ENCODE peak calls at places on chromosomes 4 and X, in nine cellular contexts. Z is A549; V is spleen; Y is lower lobe of right lung; E is GM23338; J is HL-60; B is heart right ventricle; S is IMR-90; D is CD4-positive, alpha-beta T cell. H is an unnamed sample.

GRCh38 chr4:155889036-155889793 is 14.3 kb upstream of the TDO2 start:
- DNase-seq in Z (no peak), V (no peak), Y (no peak), E (no peak), J (peak), B (no peak), S (peak), D (no peak), H (peak)

GRCh38 chr4:3202836-3203820 is 45.8 kb upstream of the MSANTD1 start:
- DNase-seq in Z (no peak), V (no peak), Y (no peak), E (no peak), J (peak), B (no peak), S (no peak), D (no peak), H (no peak)

GRCh38 chr4:123452585-123452984 is 56.0 kb downstream of the SPRY1 start:
- DNase-seq in Z (no peak), V (no peak), Y (peak), E (no peak), J (peak), B (no peak), S (peak), D (no peak), H (peak)

GRCh38 chrX:71178908-71179307 is 34.3 kb downstream of the NLGN3 start:
- DNase-seq in Z (peak), V (no peak), Y (peak), E (peak), J (peak), B (no peak), S (peak), D (no peak), H (peak)

GRCh38 chr4:152485726-152486276 is 50.1 kb downstream of the FBXW7 start:
- DNase-seq in Z (peak), V (no peak), Y (no peak), E (no peak), J (no peak), B (no peak), S (peak), D (peak), H (no peak)

GRCh38 chr4:16969696-16970135 is 71.3 kb upstream of the LDB2 start:
- DNase-seq in Z (no peak), V (no peak), Y (no peak), E (no peak), J (no peak), B (no peak), S (peak), D (no peak), H (no peak)

GRCh38 chr4:96189761-96190160 is 349.9 kb downstream of the PDHA2 start:
- DNase-seq in Z (no peak), V (no peak), Y (no peak), E (no peak), J (no peak), B (no peak), S (no peak), D (no peak), H (no peak)

GRCh38 chr4:104896623-104897296 is 249.9 kb upstream of the TET2 start:
- DNase-seq in Z (no peak), V (no peak), Y (no peak), E (no peak), J (no peak), B (no peak), S (no peak), D (no peak), H (no peak)

GRCh38 chrX:71578253-71579135 is at the start of gene GCNA:
- DNase-seq in Z (no peak), V (no peak), Y (no peak), E (no peak), J (no peak), B (no peak), S (no peak), D (no peak), H (no peak)

GRCh38 chr4:84799318-84799717 is 167.2 kb downstream of the WDFY3 start:
- DNase-seq in Z (no peak), V (no peak), Y (no peak), E (no peak), J (no peak), B (no peak), S (peak), D (no peak), H (no peak)

GRCh38 chrX:79369871-79370270 is 2.7 kb upstream of the ITM2A start:
- DNase-seq in Z (no peak), V (no peak), Y (no peak), E (no peak), J (no peak), B (no peak), S (no peak), D (no peak), H (no peak)

GRCh38 chrX:109954333-109954732 is 48.6 kb upstream of the TMEM164 start:
- DNase-seq in Z (no peak), V (no peak), Y (no peak), E (no peak), J (no peak), B (no peak), S (no peak), D (no peak), H (peak)

GRCh38 chr4:152220201-152220666 is 315.7 kb downstream of the FBXW7 start:
- DNase-seq in Z (no peak), V (no peak), Y (no peak), E (no peak), J (no peak), B (no peak), S (no peak), D (no peak), H (peak)

GRCh38 chr4:37892641-37893040 is 1.8 kb downstream of the TBC1D1 start:
- DNase-seq in Z (no peak), V (peak), Y (peak), E (no peak), J (peak), B (no peak), S (no peak), D (no peak), H (no peak)

GRCh38 chr4:182881928-182882327 is 35.3 kb downstream of the DCTD start:
- DNase-seq in Z (no peak), V (peak), Y (no peak), E (no peak), J (no peak), B (peak), S (no peak), D (no peak), H (no peak)

GRCh38 chr4:133162941-133163340 is 13.8 kb downstream of the PCDH10 start:
- DNase-seq in Z (no peak), V (no peak), Y (no peak), E (peak), J (no peak), B (no peak), S (no peak), D (no peak), H (no peak)

GRCh38 chr4:186015212-186015817 is 53.6 kb upstream of the TLR3 start:
- DNase-seq in Z (no peak), V (no peak), Y (no peak), E (no peak), J (no peak), B (no peak), S (no peak), D (no peak), H (no peak)

GRCh38 chr4:152728343-152728742 is 48.5 kb upstream of the TMEM154 start:
- DNase-seq in Z (no peak), V (no peak), Y (no peak), E (no peak), J (peak), B (no peak), S (no peak), D (no peak), H (no peak)

DNA sequence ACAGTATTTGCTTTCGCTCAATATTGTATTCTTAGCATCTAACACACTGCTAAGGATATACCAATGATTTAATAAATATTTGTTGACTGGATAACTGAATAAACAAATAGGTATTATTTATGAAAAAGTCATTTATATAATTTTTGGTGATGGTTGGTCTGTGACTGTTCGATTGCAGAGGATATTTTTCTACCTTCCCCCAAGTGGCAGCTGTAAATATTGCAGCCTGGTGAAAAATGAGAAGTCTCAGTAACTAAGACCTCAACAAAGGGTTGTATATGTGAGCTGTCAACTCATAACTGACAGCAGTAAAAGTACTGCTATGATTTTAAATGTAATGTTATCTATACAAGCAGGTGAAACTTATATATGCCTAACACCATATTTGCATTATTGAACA is 36.0 kb downstream of the HTR2C start:
- DNase-seq in Z (no peak), V (no peak), Y (no peak), E (peak), J (no peak), B (no peak), S (no peak), D (no peak), H (no peak)
- TF ChIP-seq CTCF in Z (no peak), V (no peak), Y (no peak), E (peak), J (peak), B (peak), S (peak), D (no peak), H (peak)

GRCh38 chr4:26145212-26145611 is 175.6 kb upstream of the RBPJ start:
- DNase-seq in Z (no peak), V (no peak), Y (no peak), E (no peak), J (no peak), B (no peak), S (no peak), D (no peak), H (no peak)
- H3K27ac ChIP-seq in Z (no peak), V (no peak), Y (no peak), E (no peak), J (no peak), B (no peak), S (no peak), D (no peak), H (no peak)

GRCh38 chrX:8869812-8870211 is 68.6 kb upstream of the FAM9A start:
- DNase-seq in Z (no peak), V (no peak), Y (no peak), E (no peak), J (no peak), B (no peak), S (no peak), D (no peak), H (no peak)

GRCh38 chrX:8870411-8870810 is 69.2 kb upstream of the FAM9A start:
- DNase-seq in Z (no peak), V (no peak), Y (no peak), E (no peak), J (no peak), B (no peak), S (no peak), D (no peak), H (no peak)

GRCh38 chrX:8868070-8868795 is 67.0 kb upstream of the FAM9A start:
- DNase-seq in Z (peak), V (no peak), Y (no peak), E (no peak), J (no peak), B (no peak), S (peak), D (no peak), H (peak)

GRCh38 chrX:8867454-8867853 is 66.3 kb upstream of the FAM9A start:
- DNase-seq in Z (no peak), V (no peak), Y (no peak), E (no peak), J (no peak), B (no peak), S (peak), D (no peak), H (no peak)

GRCh38 chrX:8868906-8869305 is 67.7 kb upstream of the FAM9A start:
- DNase-seq in Z (no peak), V (no peak), Y (no peak), E (no peak), J (no peak), B (no peak), S (peak), D (no peak), H (no peak)
- TF ChIP-seq CTCF in Z (peak), V (no peak), Y (no peak), E (no peak), J (no peak), B (peak), S (peak), D (no peak), H (no peak)

GRCh38 chr4:177057191-177057590 is 252.5 kb upstream of the NEIL3 start:
- DNase-seq in Z (no peak), V (no peak), Y (no peak), E (no peak), J (no peak), B (no peak), S (no peak), D (no peak), H (no peak)

GRCh38 chr4:177047070-177047850 is 254.5 kb upstream of the VEGFC start:
- DNase-seq in Z (peak), V (no peak), Y (no peak), E (peak), J (peak), B (peak), S (peak), D (peak), H (peak)

GRCh38 chr4:177052211-177052725 is 257.4 kb upstream of the NEIL3 start:
- DNase-seq in Z (no peak), V (no peak), Y (no peak), E (no peak), J (no peak), B (no peak), S (no peak), D (no peak), H (no peak)

GRCh38 chr4:177047851-177048174 is 255.1 kb upstream of the VEGFC start:
- DNase-seq in Z (no peak), V (no peak), Y (no peak), E (no peak), J (no peak), B (no peak), S (peak), D (no peak), H (no peak)

GRCh38 chr4:177051473-177052060 is 258.1 kb upstream of the NEIL3 start:
- DNase-seq in Z (peak), V (no peak), Y (no peak), E (peak), J (peak), B (no peak), S (peak), D (no peak), H (no peak)
- H3K27ac ChIP-seq in Z (no peak), V (no peak), Y (no peak), E (no peak), J (no peak), B (no peak), S (no peak), D (no peak), H (no peak)

GRCh38 chr4:27176400-27176799 is 315.8 kb downstream of the STIM2 start:
- DNase-seq in Z (no peak), V (no peak), Y (no peak), E (peak), J (peak), B (no peak), S (peak), D (no peak), H (peak)
- TF ChIP-seq CTCF in Z (no peak), V (no peak), Y (peak), E (peak), J (no peak), B (peak), S (peak), D (no peak), H (no peak)

DNA sequence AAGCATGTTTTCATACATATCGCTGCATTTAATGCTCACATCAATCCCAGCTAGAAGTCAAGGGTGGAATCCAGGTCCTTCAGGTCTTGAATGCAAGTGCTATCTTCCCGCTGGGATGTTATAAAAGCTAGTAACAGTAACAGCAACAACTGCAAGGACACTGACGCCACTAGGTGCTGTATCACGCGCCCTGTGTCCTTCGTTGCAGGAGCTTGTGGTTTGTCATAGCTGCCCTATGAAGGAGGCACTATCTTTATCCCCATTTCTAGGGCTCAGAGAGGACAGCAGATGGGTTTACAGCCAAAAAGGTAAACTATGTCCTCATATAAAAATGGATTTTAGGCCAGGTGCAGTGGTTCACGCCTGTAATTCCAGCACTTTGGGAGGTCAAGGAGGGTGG is 202.9 kb downstream of the NSUN7 start:
- DNase-seq in Z (no peak), V (no peak), Y (no peak), E (no peak), J (no peak), B (no peak), S (no peak), D (no peak), H (no peak)
- H3K27ac ChIP-seq in Z (no peak), V (no peak), Y (no peak), E (no peak), J (no peak), B (no peak), S (no peak), D (no peak), H (no peak)

GRCh38 chr4:44931720-44932119 is 205.4 kb upstream of the GNPDA2 start:
- DNase-seq in Z (no peak), V (no peak), Y (no peak), E (no peak), J (no peak), B (no peak), S (no peak), D (no peak), H (no peak)

GRCh38 chr4:44928062-44928380 is 201.7 kb upstream of the GNPDA2 start:
- DNase-seq in Z (no peak), V (no peak), Y (no peak), E (no peak), J (no peak), B (no peak), S (no peak), D (no peak), H (no peak)

GRCh38 chr4:44928785-44929184 is 202.4 kb upstream of the GNPDA2 start:
- DNase-seq in Z (no peak), V (no peak), Y (no peak), E (no peak), J (no peak), B (no peak), S (no peak), D (no peak), H (no peak)

GRCh38 chr4:44927361-44928061 is 201.2 kb upstream of the GNPDA2 start:
- DNase-seq in Z (peak), V (no peak), Y (no peak), E (peak), J (no peak), B (no peak), S (peak), D (no peak), H (peak)
- TF ChIP-seq CTCF in Z (peak), V (no peak), Y (peak), E (peak), J (no peak), B (peak), S (peak), D (no peak), H (peak)

GRCh38 chr4:71011451-71011850 is 18.0 kb downstream of the DCK start:
- DNase-seq in Z (no peak), V (no peak), Y (no peak), E (no peak), J (no peak), B (no peak), S (no peak), D (no peak), H (no peak)

GRCh38 chr4:71009796-71010588 is 16.5 kb downstream of the DCK start:
- DNase-seq in Z (peak), V (no peak), Y (no peak), E (peak), J (no peak), B (no peak), S (peak), D (no peak), H (peak)

GRCh38 chr4:71009091-71009490 is 15.6 kb downstream of the DCK start:
- DNase-seq in Z (no peak), V (no peak), Y (no peak), E (no peak), J (no peak), B (no peak), S (peak), D (no peak), H (no peak)

GRCh38 chr4:71004281-71004851 is 10.9 kb downstream of the DCK start:
- DNase-seq in Z (no peak), V (peak), Y (no peak), E (peak), J (no peak), B (no peak), S (no peak), D (no peak), H (no peak)

DNA sequence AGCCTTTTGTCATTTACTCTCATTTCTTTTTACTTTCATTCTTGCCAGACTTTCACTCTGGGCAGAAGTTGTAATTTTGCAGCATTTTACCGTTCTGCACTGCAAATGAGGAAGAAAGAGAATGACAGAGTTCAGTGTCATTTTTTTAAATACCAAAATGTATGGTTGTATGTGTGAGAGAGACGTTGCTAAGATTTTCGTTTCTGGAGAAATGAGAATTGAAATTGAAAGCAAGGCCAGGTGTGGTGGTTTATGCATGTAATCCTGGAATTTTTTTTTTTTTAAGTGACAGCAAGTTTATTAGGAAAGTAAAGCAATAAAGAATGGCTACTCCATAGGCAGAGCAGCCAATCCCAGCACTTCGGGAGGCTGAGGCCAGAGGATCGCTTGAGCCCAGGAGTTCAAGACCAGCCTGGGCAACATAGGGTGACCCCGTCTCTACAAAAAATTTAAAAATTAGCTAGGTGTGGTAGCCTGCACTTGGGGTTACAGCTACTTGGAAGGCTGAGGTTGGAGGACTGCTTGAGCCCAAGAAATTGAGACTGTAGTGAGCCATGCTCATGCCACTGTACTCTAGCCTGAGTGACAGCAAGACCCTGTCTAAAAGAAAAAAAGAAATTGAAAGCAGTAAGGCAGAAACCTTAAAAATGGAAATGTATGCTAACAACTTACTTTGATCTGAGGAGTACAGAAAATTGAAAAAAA is 12.9 kb downstream of the DCK start:
- DNase-seq in Z (no peak), V (no peak), Y (no peak), E (no peak), J (no peak), B (no peak), S (no peak), D (no peak), H (no peak)
- H3K27ac ChIP-seq in Z (no peak), V (peak), Y (no peak), E (no peak), J (no peak), B (no peak), S (no peak), D (peak), H (no peak)